ENCODE peak calls at places on chromosomes 6 and 20, in six cellular contexts. W is body of pancreas; Z is fibroblast of lung; H is CD8-positive, alpha-beta T cell; A is upper lobe of left lung; X is right lobe of liver. I is an unnamed sample.

GRCh38 chr20:49831022-49831769 is 18.6 kb downstream of the SLC9A8 start:
- DNase-seq in Z (peak; percentile 29), W (no peak), H (no peak), X (no peak), A (no peak), I (no peak)

GRCh38 chr6:14516947-14517346 is 399.4 kb downstream of the CD83 start:
- DNase-seq in H (no peak), A (no peak), X (no peak), Z (no peak), W (no peak), I (no peak)

GRCh38 chr6:71452709-71453108 is 164.1 kb downstream of the OGFRL1 start:
- DNase-seq in Z (no peak), X (no peak), A (no peak), W (no peak), H (no peak), I (no peak)

GRCh38 chr6:158006821-158007570 is 25.3 kb downstream of the SYNJ2 start:
- DNase-seq in W (no peak), Z (no peak), X (no peak), A (no peak), H (no peak), I (no peak)

GRCh38 chr6:56851541-56852248 is 103.2 kb upstream of the BEND6 start:
- DNase-seq in W (peak; percentile 36), Z (peak; percentile 90), A (no peak), H (no peak), X (no peak), I (peak; percentile 63)

GRCh38 chr6:126352514-126352913 is 12.6 kb downstream of the CENPW start:
- DNase-seq in Z (no peak), W (no peak), X (no peak), A (no peak), H (no peak), I (no peak)

GRCh38 chr20:58685988-58686387 is 6.6 kb upstream of the NPEPL1 start:
- DNase-seq in W (no peak), X (no peak), A (no peak), Z (no peak), H (no peak), I (no peak)

GRCh38 chr6:155315516-155315871 is 1.2 kb upstream of the TFB1M start:
- DNase-seq in A (no peak), X (no peak), H (no peak), Z (peak; percentile 6), W (no peak), I (no peak)

GRCh38 chr20:50267041-50267865 is 76.6 kb downstream of the CEBPB start:
- DNase-seq in A (peak; percentile 89), Z (peak; percentile 57), W (peak; percentile 84), H (no peak), X (no peak), I (no peak)

GRCh38 chr20:5268449-5268848 is 48.3 kb downstream of the PROKR2 start:
- DNase-seq in A (no peak), X (no peak), W (no peak), Z (no peak), H (no peak), I (no peak)

GRCh38 chr6:125537090-125537489 is 212.3 kb upstream of the HEY2 start:
- DNase-seq in A (no peak), H (no peak), Z (no peak), W (no peak), X (no peak), I (no peak)

GRCh38 chr6:63307581-63308246 is 12.1 kb downstream of the LGSN start:
- DNase-seq in A (no peak), Z (peak; percentile 11), H (no peak), W (no peak), X (no peak), I (peak; percentile 20)

GRCh38 chr6:106369739-106370138 is 9.2 kb downstream of the CRYBG1 start:
- DNase-seq in Z (no peak), X (no peak), W (no peak), H (no peak), A (no peak), I (no peak)
- H3K4me3 ChIP-seq in Z (no peak overlapping the region), X (no peak overlapping the region), W (no peak overlapping the region), H (no peak overlapping the region), A (no peak overlapping the region), I (no peak overlapping the region)

GRCh38 chr20:53944796-53945195 is 125.6 kb downstream of the BCAS1 start:
- DNase-seq in Z (no peak), A (no peak), X (no peak), H (no peak), W (no peak), I (no peak)

GRCh38 chr20:53942121-53942816 is 128.1 kb downstream of the BCAS1 start:
- DNase-seq in X (no peak), Z (peak; percentile 50), A (no peak), H (no peak), W (no peak), I (no peak)

GRCh38 chr20:53945478-53945877 is 124.9 kb downstream of the BCAS1 start:
- DNase-seq in W (no peak), H (no peak), Z (no peak), X (no peak), A (no peak), I (no peak)

GRCh38 chr20:53942973-53943372 is 127.4 kb downstream of the BCAS1 start:
- DNase-seq in A (no peak), Z (no peak), H (no peak), W (no peak), X (no peak), I (no peak)

GRCh38 chr20:53943522-53944291 is 126.7 kb downstream of the BCAS1 start:
- DNase-seq in H (peak; percentile 12), Z (no peak), W (no peak), A (no peak), X (no peak), I (no peak)
- TF ChIP-seq CTCF in H (peak; percentile 68), Z (peak; percentile 46), W (peak; percentile 51), A (peak; percentile 29), X (peak; percentile 63), I (peak; percentile 65)

GRCh38 chr6:3355358-3356055 is 96.8 kb downstream of the PSMG4 start:
- DNase-seq in A (peak; percentile 48), Z (no peak), X (no peak), W (no peak), H (no peak), I (no peak)
- H3K4me3 ChIP-seq in A (peak overlapping the region; percentile 46), Z (peak overlapping the region; percentile 36), X (no peak overlapping the region), W (no peak overlapping the region), H (peak overlapping the region; percentile 21), I (no peak overlapping the region)

GRCh38 chr6:167247814-167248595 is 43.1 kb upstream of the UNC93A start:
- DNase-seq in W (no peak), X (no peak), A (no peak), Z (no peak), H (no peak), I (no peak)
- TF ChIP-seq CTCF in W (no peak), X (no peak), A (no peak), Z (no peak), H (no peak), I (no peak)

GRCh38 chr6:33392979-33393378 is 1.4 kb downstream of the KIFC1 start:
- DNase-seq in Z (no peak), X (no peak), W (no peak), H (no peak), A (no peak), I (no peak)

GRCh38 chr6:33390173-33390572 is 1.4 kb upstream of the KIFC1 start:
- DNase-seq in A (no peak), X (no peak), Z (no peak), W (no peak), H (no peak), I (no peak)

GRCh38 chr6:33391278-33392167 is at the start of gene KIFC1:
- DNase-seq in Z (peak; percentile 100), A (peak; percentile 99), X (peak; percentile 99), W (peak; percentile 99), H (peak; percentile 98), I (peak; percentile 99)

GRCh38 chr6:33392168-33392947 is 735 bp downstream of the KIFC1 start:
- DNase-seq in Z (peak; percentile 49), W (no peak), A (no peak), H (no peak), X (no peak), I (no peak)

GRCh38 chr6:33390767-33391277 is 801 bp upstream of the KIFC1 start:
- DNase-seq in X (no peak), W (no peak), H (no peak), Z (no peak), A (no peak), I (no peak)
- H3K4me3 ChIP-seq in X (no peak overlapping the region), W (no peak overlapping the region), H (peak overlapping the region; percentile 27), Z (peak overlapping the region; percentile 46), A (peak overlapping the region; percentile 63), I (no peak overlapping the region)

GRCh38 chr6:120675886-120676285 is 658.4 kb downstream of the TBC1D32 start:
- DNase-seq in H (no peak), X (no peak), Z (no peak), A (no peak), W (no peak), I (no peak)

GRCh38 chr6:120671519-120671918 is 662.8 kb downstream of the TBC1D32 start:
- DNase-seq in W (no peak), H (no peak), X (no peak), Z (no peak), A (no peak), I (no peak)
- TF ChIP-seq CTCF in W (no peak), H (no peak), X (no peak), Z (no peak), A (no peak), I (no peak)

GRCh38 chr6:43247115-43247999 is 4.1 kb downstream of the TTBK1 start:
- DNase-seq in H (peak; percentile 59), A (peak; percentile 88), X (peak; percentile 88), W (peak; percentile 83), Z (peak; percentile 37), I (no peak)
- H3K4me3 ChIP-seq in H (peak overlapping the region; percentile 71), A (peak overlapping the region; percentile 64), X (peak overlapping the region; percentile 30), W (no peak overlapping the region), Z (peak overlapping the region; percentile 53), I (peak overlapping the region; percentile 40)

GRCh38 chr20:18287915-18288747 is at the start of gene ZNF133:
- DNase-seq in Z (peak; percentile 93), W (peak; percentile 96), H (peak; percentile 94), A (peak; percentile 96), X (peak; percentile 97), I (peak; percentile 52)
- TF ChIP-seq CTCF in Z (no peak), W (no peak), H (no peak), A (no peak), X (peak; percentile 8), I (no peak)

GRCh38 chr20:63382551-63383300 is 21.6 kb upstream of the CHRNA4 start:
- DNase-seq in H (no peak), Z (no peak), W (no peak), X (no peak), A (no peak), I (no peak)
- H3K4me3 ChIP-seq in H (no peak overlapping the region), Z (no peak overlapping the region), W (no peak overlapping the region), X (no peak overlapping the region), A (no peak overlapping the region), I (no peak overlapping the region)

I was measured in AG09309.